ENCODE peak calls at places on chromosomes 3 and 15, in eight cellular contexts. M is HCEC 1CT; I is C1 segment of cervical spinal cord; R is NCI-H2081; G is activated naive CD4-positive, alpha-beta T cell; F is ovary; Q is activated CD4-positive, CD25-positive, alpha-beta regulatory T cell; L is SHP77. T is an unnamed sample.

GRCh38 chr3:149390316-149390715 is 12.9 kb upstream of the TM4SF1 start:
- DNase-seq in I (no peak), L (no peak), G (no peak), F (no peak), Q (no peak), R (no peak), M (no peak), T (no peak)

GRCh38 chr3:13518516-13519351 is 30.2 kb upstream of the FBLN2 start:
- DNase-seq in L (no peak), G (no peak), M (no peak), Q (no peak), R (no peak), F (no peak), I (no peak), T (peak; percentile 89)

GRCh38 chr3:108090066-108090700 is 648 bp downstream of the CD47 start:
- DNase-seq in L (no peak), F (peak; percentile 50), M (peak; percentile 42), R (no peak), I (no peak), Q (peak; percentile 29), G (peak; percentile 23), T (no peak)

GRCh38 chr3:71195492-71195891 is 388.0 kb downstream of the FOXP1 start:
- DNase-seq in I (no peak), L (peak; percentile 33), G (no peak), M (peak; percentile 67), R (peak; percentile 57), Q (no peak), F (no peak), T (no peak)

GRCh38 chr3:74443102-74443501 is 171.4 kb downstream of the CNTN3 start:
- DNase-seq in L (no peak), I (no peak), M (no peak), R (no peak), G (no peak), F (no peak), Q (no peak), T (no peak)

GRCh38 chr3:111919370-111920065 is 59.3 kb upstream of the ABHD10 start:
- DNase-seq in G (no peak), I (no peak), Q (no peak), F (no peak), R (no peak), M (no peak), L (no peak), T (no peak)

GRCh38 chr15:77335298-77335697 is 84.6 kb downstream of the PEAK1 start:
- DNase-seq in L (no peak), R (no peak), F (no peak), Q (no peak), M (no peak), I (no peak), G (no peak), T (peak; percentile 40)

GRCh38 chr3:48500656-48501055 is 3.3 kb downstream of the SHISA5 start:
- DNase-seq in G (no peak), R (no peak), I (no peak), F (no peak), L (no peak), M (no peak), Q (no peak), T (no peak)

GRCh38 chr15:99431661-99432091 is 134.1 kb upstream of the MEF2A start:
- DNase-seq in R (no peak), I (no peak), L (no peak), Q (no peak), M (no peak), G (no peak), F (peak; percentile 21), T (peak; percentile 20)

GRCh38 chr15:29126821-29127461 is 142.7 kb downstream of the NSMCE3 start:
- DNase-seq in I (no peak), G (no peak), M (no peak), F (peak; percentile 13), Q (no peak), R (no peak), L (peak; percentile 28), T (peak; percentile 13)

GRCh38 chr15:77035999-77036471 is 34.9 kb downstream of the TSPAN3 start:
- DNase-seq in Q (no peak), F (peak; percentile 14), R (no peak), M (no peak), G (no peak), I (no peak), L (no peak), T (no peak)

T was measured in left cardiac atrium.